ENCODE peak calls at places on chromosomes 11 and 22, in nine cellular contexts. Q is activated CD4-positive, CD25-positive, alpha-beta regulatory T cell treated with anti-CD3 and anti-CD28 coated beads, Interleukin-2, amount 50 U/mL, for 72 hours; B is posterior cingulate gyrus; H is GM12865; W is stimulated activated CD4-positive, alpha-beta T cell treated with anti-CD3 and anti-CD28 coated beads, TNF-alpha, amount 100 ng/mL, for 48 hours; N is activated CD4-positive, alpha-beta T cell treated with anti-CD3 and anti-CD28 coated beads for 36 hours; U is naive thymus-derived CD4-positive, alpha-beta T cell; X is Calu3; Y is mesendoderm. R is an unnamed sample.

GRCh38 chr11:115523727-115524399 is 19.6 kb upstream of the CADM1 start:
- DNase-seq in Y (no peak), U (no peak), B (no peak), N (no peak), X (no peak), H (no peak), W (no peak), Q (no peak), R (no peak)

GRCh38 chr11:126172596-126173038 is 38.8 kb downstream of the RPUSD4 start:
- DNase-seq in Q (no peak), U (no peak), Y (no peak), N (no peak), X (no peak), W (no peak), H (no peak), B (no peak), R (no peak)

GRCh38 chr22:29073618-29074275 is 912 bp downstream of the KREMEN1 start:
- DNase-seq in W (no peak), N (peak; percentile 39), X (peak; percentile 52), B (peak; percentile 83), Q (no peak), U (no peak), Y (peak; percentile 68), H (no peak), R (no peak)

GRCh38 chr11:555500-556174 is 4.9 kb downstream of the LMNTD2 start:
- DNase-seq in N (no peak), Y (no peak), W (no peak), H (no peak), B (no peak), X (no peak), U (no peak), Q (no peak), R (no peak)

GRCh38 chr22:27670701-27671412 is 130.7 kb downstream of the MN1 start:
- DNase-seq in Q (no peak), H (no peak), N (no peak), Y (peak; percentile 98), X (peak; percentile 88), W (no peak), U (no peak), B (no peak), R (peak; percentile 81)

GRCh38 chr11:68036717-68037239 is 2.0 kb upstream of the TCIRG1 start:
- DNase-seq in U (no peak), W (no peak), Y (no peak), B (peak; percentile 89), X (no peak), N (peak; percentile 47), H (no peak), Q (peak; percentile 60), R (no peak)

GRCh38 chr11:93392862-93393261 is 62.3 kb downstream of the DEUP1 start:
- DNase-seq in X (no peak), W (no peak), H (no peak), U (no peak), Q (no peak), Y (no peak), B (no peak), N (no peak), R (no peak)

GRCh38 chr11:28338371-28338770 is 230.2 kb downstream of the METTL15 start:
- DNase-seq in B (no peak), W (no peak), Q (no peak), X (no peak), N (no peak), H (no peak), U (no peak), Y (no peak), R (no peak)

GRCh38 chr22:37021710-37022482 is 2.4 kb downstream of the MPST start:
- DNase-seq in N (peak; percentile 77), H (peak; percentile 78), W (peak; percentile 34), Y (no peak), Q (peak; percentile 67), X (peak; percentile 43), U (peak; percentile 34), B (peak; percentile 92), R (no peak)

GRCh38 chr11:76074178-76075112 is 131.9 kb downstream of the WNT11 start:
- DNase-seq in Q (no peak), X (no peak), W (no peak), H (no peak), Y (no peak), B (no peak), N (no peak), U (no peak), R (no peak)

GRCh38 chr11:102192349-102193066 is 82.3 kb downstream of the YAP1 start:
- DNase-seq in N (no peak), B (no peak), H (no peak), W (no peak), Q (no peak), Y (peak; percentile 77), X (no peak), U (no peak), R (no peak)

GRCh38 chr22:29727248-29727551 is 7.4 kb downstream of the CABP7 start:
- DNase-seq in Q (no peak), U (no peak), X (peak; percentile 65), B (no peak), W (no peak), H (peak; percentile 20), Y (peak; percentile 84), N (peak; percentile 54), R (no peak)

GRCh38 chr22:43396321-43396933 is 15.4 kb upstream of the MPPED1 start:
- DNase-seq in Y (no peak), X (no peak), W (no peak), Q (no peak), U (no peak), N (no peak), B (no peak), H (no peak), R (no peak)

GRCh38 chr11:77346906-77347603 is 45.6 kb upstream of the GDPD4 start:
- DNase-seq in U (no peak), B (peak; percentile 28), X (no peak), Y (peak; percentile 87), Q (no peak), N (no peak), W (no peak), H (no peak), R (no peak)

GRCh38 chr11:119793335-119793984 is 64.5 kb upstream of the NECTIN1 start:
- DNase-seq in N (no peak), B (peak; percentile 57), Q (no peak), Y (no peak), H (no peak), X (no peak), W (no peak), U (no peak), R (no peak)

GRCh38 chr22:49853981-49854791 is 542 bp downstream of the ZBED4 start:
- DNase-seq in X (peak; percentile 38), Q (peak; percentile 43), Y (peak; percentile 52), H (peak; percentile 44), U (peak; percentile 33), B (peak; percentile 84), W (no peak), N (peak; percentile 50), R (peak; percentile 32)

GRCh38 chr11:80980221-80980620 is 1539.4 kb upstream of the TENM4 start:
- DNase-seq in N (no peak), H (peak; percentile 16), X (no peak), Q (no peak), Y (no peak), W (no peak), B (no peak), U (no peak), R (no peak)

GRCh38 chr11:64466115-64466718 is 107.3 kb downstream of the RPS6KA4 start:
- DNase-seq in U (no peak), B (peak; percentile 26), Q (no peak), H (no peak), Y (no peak), N (no peak), W (no peak), X (no peak), R (no peak)

GRCh38 chr11:8807544-8808225 is 103.3 kb upstream of the AKIP1 start:
- DNase-seq in Q (no peak), B (peak; percentile 92), X (no peak), Y (no peak), N (no peak), U (no peak), H (no peak), W (no peak), R (no peak)

GRCh38 chr11:971731-972365 is 46.2 kb downstream of the AP2A2 start:
- DNase-seq in W (no peak), B (peak; percentile 95), H (no peak), Y (no peak), X (no peak), U (no peak), Q (no peak), N (no peak), R (no peak)

GRCh38 chr11:35526370-35526792 is 965 bp upstream of the PAMR1 start:
- DNase-seq in Q (no peak), H (no peak), U (no peak), X (no peak), B (no peak), Y (peak; percentile 80), N (no peak), W (no peak), R (no peak)

GRCh38 chr11:128881221-128881620 is 9.9 kb upstream of the KCNJ5 start:
- DNase-seq in N (no peak), X (no peak), Y (no peak), H (no peak), W (no peak), B (no peak), Q (no peak), U (no peak), R (no peak)

GRCh38 chr11:82718307-82718706 is 15.4 kb downstream of the FAM181B start:
- DNase-seq in X (peak; percentile 5), Q (no peak), W (no peak), B (peak; percentile 90), H (peak; percentile 42), Y (peak; percentile 63), N (peak; percentile 41), U (peak; percentile 28), R (peak; percentile 32)